ENCODE peak calls at places on chromosomes 3 and 15, in nine cellular contexts. Q is hepatic stellate cell; C is CD4-positive, alpha-beta T cell; I is neural crest cell; H is mucosa of descending colon; F is psoas muscle; Y is epithelial cell of esophagus; X is thyroid gland; O is NAMALWA. P is an unnamed sample.

GRCh38 chr3:32399030-32399620 is 7.5 kb downstream of the CMTM7 start:
- DNase-seq in O (peak; percentile 72), F (no peak), I (no peak), X (no peak), C (peak; percentile 32), H (no peak), Y (peak; percentile 66), Q (peak; percentile 50), P (peak; percentile 39)

GRCh38 chr15:62985768-62986167 is 56.8 kb upstream of the TPM1 start:
- DNase-seq in I (no peak), C (no peak), Y (no peak), Q (no peak), O (no peak), H (no peak), X (no peak), F (no peak), P (no peak)

GRCh38 chr15:95304874-95305271 is 1025.6 kb upstream of the NR2F2 start:
- DNase-seq in Y (no peak), Q (no peak), X (no peak), F (no peak), I (no peak), O (no peak), H (no peak), C (no peak), P (no peak)

GRCh38 chr3:194279106-194279505 is 72.0 kb downstream of the CPN2 start:
- DNase-seq in I (no peak), Q (no peak), X (no peak), H (no peak), F (no peak), C (no peak), O (no peak), Y (no peak), P (no peak)

GRCh38 chr3:195154793-195155535 is 116.0 kb downstream of the XXYLT1 start:
- DNase-seq in Q (peak; percentile 54), H (peak; percentile 81), X (peak; percentile 97), F (peak; percentile 89), I (no peak), C (no peak), O (peak; percentile 47), Y (peak; percentile 86), P (no peak)

GRCh38 chr3:188197388-188197847 is 43.5 kb downstream of the LPP start:
- DNase-seq in C (no peak), F (no peak), I (peak; percentile 12), H (no peak), Q (no peak), X (no peak), Y (peak; percentile 36), O (no peak), P (no peak)

GRCh38 chr15:77907824-77908751 is 169.4 kb downstream of the TBC1D2B start:
- DNase-seq in H (peak; percentile 82), Y (peak; percentile 65), O (peak; percentile 71), Q (peak; percentile 67), F (no peak), I (no peak), C (no peak), X (peak; percentile 50), P (peak; percentile 56)

GRCh38 chr3:8470801-8471200 is 30.8 kb upstream of the LMCD1 start:
- DNase-seq in H (no peak), X (no peak), C (no peak), O (no peak), I (no peak), F (no peak), Y (no peak), Q (no peak), P (no peak)

GRCh38 chr3:16130066-16130465 is 44.4 kb upstream of the GALNT15 start:
- DNase-seq in X (peak; percentile 74), Q (peak; percentile 60), F (peak; percentile 68), I (no peak), O (no peak), C (no peak), Y (no peak), H (no peak), P (no peak)

GRCh38 chr3:5731100-5731499 is 543.6 kb downstream of the EDEM1 start:
- DNase-seq in O (peak; percentile 27), Q (no peak), C (no peak), X (no peak), H (no peak), Y (no peak), I (no peak), F (no peak), P (no peak)

GRCh38 chr3:63351159-63352007 is 73.3 kb downstream of the SYNPR start:
- DNase-seq in Y (peak; percentile 73), I (peak; percentile 12), X (no peak), Q (peak; percentile 31), C (no peak), O (peak; percentile 45), H (no peak), F (no peak), P (no peak)

GRCh38 chr3:156356537-156357363 is 198.2 kb downstream of the SSR3 start:
- DNase-seq in Y (no peak), X (no peak), F (no peak), C (no peak), Q (no peak), I (no peak), H (no peak), O (no peak), P (no peak)

GRCh38 chr15:82851981-82852511 is 42.6 kb downstream of the WHAMM start:
- DNase-seq in C (no peak), F (no peak), I (no peak), H (no peak), X (no peak), Q (no peak), O (no peak), Y (no peak), P (no peak)

GRCh38 chr15:38038659-38039442 is 104.4 kb downstream of the TMCO5A start:
- DNase-seq in H (no peak), Q (peak; percentile 51), I (no peak), Y (peak; percentile 88), O (no peak), C (no peak), F (no peak), X (no peak), P (no peak)

GRCh38 chr3:186307594-186307993 is 54.4 kb downstream of the DGKG start:
- DNase-seq in X (no peak), I (peak; percentile 47), Y (peak; percentile 65), Q (no peak), F (no peak), O (peak; percentile 57), H (no peak), C (no peak), P (no peak)

GRCh38 chr15:28901987-28902745 is 16.4 kb downstream of the APBA2 start:
- DNase-seq in I (no peak), H (no peak), Q (no peak), Y (no peak), X (no peak), O (peak; percentile 12), F (no peak), C (no peak), P (no peak)

GRCh38 chr3:59809750-59810444 is 760.1 kb upstream of the CFAP20DC start:
- DNase-seq in Y (peak; percentile 59), X (no peak), Q (no peak), H (no peak), F (no peak), O (peak; percentile 20), I (no peak), C (no peak), P (no peak)

GRCh38 chr15:31207246-31207645 is 105.7 kb upstream of the TRPM1 start:
- DNase-seq in H (no peak), O (no peak), Q (no peak), C (peak; percentile 14), F (no peak), X (no peak), I (no peak), Y (no peak), P (no peak)

GRCh38 chr15:62469874-62470688 is 305.0 kb upstream of the C2CD4B start:
- DNase-seq in X (peak; percentile 71), I (no peak), Q (no peak), O (no peak), Y (peak; percentile 13), C (no peak), F (peak; percentile 78), H (no peak), P (no peak)

GRCh38 chr15:61447981-61448380 is 218.9 kb upstream of the RORA start:
- DNase-seq in O (no peak), C (no peak), I (no peak), Y (no peak), H (no peak), X (no peak), Q (no peak), F (no peak), P (no peak)

GRCh38 chr3:51982352-51982837 is 940 bp upstream of the ACY1 start:
- DNase-seq in H (peak; percentile 85), X (peak; percentile 43), O (peak; percentile 51), C (no peak), F (no peak), I (no peak), Y (peak; percentile 36), Q (peak; percentile 55), P (no peak)

GRCh38 chr15:62610499-62610898 is 432.0 kb upstream of the TPM1 start:
- DNase-seq in Q (no peak), Y (peak; percentile 41), X (no peak), F (no peak), O (no peak), I (no peak), H (no peak), C (no peak), P (no peak)

GRCh38 chr15:31513178-31513577 is 186.5 kb downstream of the KLF13 start:
- DNase-seq in H (no peak), O (no peak), X (no peak), I (no peak), Q (no peak), F (no peak), Y (no peak), C (no peak), P (no peak)

GRCh38 chr15:69392352-69392751 is 21.8 kb upstream of the KIF23 start:
- DNase-seq in C (no peak), Q (no peak), X (no peak), O (no peak), Y (no peak), F (no peak), H (no peak), I (no peak), P (no peak)

P was measured in CD8-positive, alpha-beta T cell.